ENCODE peak calls at places on chromosomes 16 and 17, in five cellular contexts. S, V, L, X and K are unnamed samples.

GRCh38 chr16:23863511-23864422 is 28.0 kb downstream of the PRKCB start:
- DNase-seq in S (no peak), V (no peak), L (no peak), X (no peak), K (no peak)

GRCh38 chr16:47198180-47198575 is 54.4 kb upstream of the NETO2 start:
- DNase-seq in V (no peak), X (no peak), L (no peak), S (no peak), K (no peak)

GRCh38 chr16:47492428-47493357 is 31.6 kb downstream of the PHKB start:
- DNase-seq in V (no peak), X (no peak), L (no peak), S (no peak), K (no peak)

GRCh38 chr16:86093801-86094750 is 195.1 kb downstream of the IRF8 start:
- DNase-seq in S (no peak), X (no peak), V (no peak), L (no peak), K (no peak)

GRCh38 chr17:36592316-36592710 is 634 bp downstream of the DHRS11 start:
- DNase-seq in V (no peak), S (no peak), X (peak), L (no peak), K (peak)

GRCh38 chr16:21156767-21157467 is 1.6 kb upstream of the LDAF1 start:
- DNase-seq in L (no peak), V (no peak), S (peak), X (peak), K (peak)

GRCh38 chr17:57266842-57267241 is 10.5 kb downstream of the MSI2 start:
- DNase-seq in S (no peak), L (no peak), X (no peak), V (no peak), K (no peak)

GRCh38 chr17:68812876-68813584 is 142.2 kb downstream of the ABCA8 start:
- DNase-seq in L (no peak), S (no peak), X (no peak), V (no peak), K (no peak)

GRCh38 chr17:78872486-78872885 is 30.5 kb downstream of the CEP295NL start:
- DNase-seq in L (no peak), V (no peak), X (no peak), S (peak), K (no peak)

GRCh38 chr17:56173958-56174357 is 20.7 kb downstream of the ANKFN1 start:
- DNase-seq in L (no peak), S (no peak), V (no peak), X (no peak), K (no peak)

GRCh38 chr17:50423553-50424159 is 2.4 kb upstream of the ACSF2 start:
- DNase-seq in S (peak), X (peak), L (no peak), V (no peak), K (peak)

GRCh38 chr17:2192367-2193028 is 111.1 kb downstream of the SMG6 start:
- DNase-seq in S (peak), L (peak), V (peak), X (peak), K (peak)

GRCh38 chr16:3047387-3047720 is 993 bp downstream of the MMP25 start:
- DNase-seq in V (no peak), X (no peak), S (no peak), L (no peak), K (no peak)

GRCh38 chr17:38796451-38796850 is 2.9 kb downstream of the PIP4K2B start:
- DNase-seq in V (no peak), S (no peak), L (no peak), X (no peak), K (no peak)

GRCh38 chr16:55292491-55292890 is 31.5 kb upstream of the IRX6 start:
- DNase-seq in X (no peak), S (no peak), V (no peak), L (no peak), K (no peak)

GRCh38 chr17:2054740-2055493 is at the start of gene HIC1:
- DNase-seq in L (peak), V (peak), X (peak), S (peak), K (peak)

GRCh38 chr17:78723001-78723796 is 58.9 kb downstream of the CYTH1 start:
- DNase-seq in L (no peak), V (no peak), X (no peak), S (no peak), K (no peak)

GRCh38 chr16:85354623-85355514 is 242.6 kb upstream of the CIBAR2 start:
- DNase-seq in L (no peak), X (no peak), V (no peak), S (no peak), K (no peak)

GRCh38 chr17:47099451-47099986 is 89.6 kb downstream of the CDC27 start:
- DNase-seq in X (no peak), S (no peak), L (no peak), V (no peak), K (no peak)

GRCh38 chr17:47704116-47704515 is 10.2 kb downstream of the TBKBP1 start:
- DNase-seq in S (no peak), L (no peak), V (no peak), X (no peak), K (no peak)

GRCh38 chr16:87017388-87018012 is 299.7 kb downstream of the C16orf95 start:
- DNase-seq in S (peak), L (no peak), V (no peak), X (peak), K (peak)

GRCh38 chr17:21163101-21163500 is 36.3 kb downstream of the DHRS7B start:
- DNase-seq in V (no peak), L (no peak), S (no peak), X (no peak), K (no peak)

GRCh38 chr16:72428611-72429376 is 256.8 kb upstream of the PMFBP1 start:
- DNase-seq in V (no peak), L (no peak), S (no peak), X (no peak), K (no peak)

GRCh38 chr16:65308506-65308905 is 186.6 kb upstream of the CDH11 start:
- DNase-seq in V (no peak), X (no peak), L (no peak), S (no peak), K (no peak)

GRCh38 chr16:80100846-80101451 is 439.8 kb upstream of the DYNLRB2 start:
- DNase-seq in V (no peak), X (no peak), S (no peak), L (no peak), K (no peak)

GRCh38 chr17:29283496-29283895 is 10.5 kb downstream of the NUFIP2 start:
- DNase-seq in X (no peak), L (no peak), V (no peak), S (no peak), K (no peak)

GRCh38 chr16:59296888-59297287 is 562.8 kb upstream of the GOT2 start:
- DNase-seq in V (no peak), X (no peak), S (no peak), L (no peak), K (no peak)

GRCh38 chr16:54926166-54926838 is 4.4 kb upstream of the IRX5 start:
- DNase-seq in S (no peak), X (peak), V (no peak), L (no peak), K (no peak)

GRCh38 chr16:57590654-57591085 is 37.8 kb upstream of the ADGRG1 start:
- DNase-seq in S (peak), L (no peak), X (peak), V (peak), K (peak)